ENCODE peak calls at places on chromosomes 2 and 18, in eight cellular contexts. One of them, this sample, is unnamed.
A peak's percentile ranks its signal among the peaks of the same experiment; 100 is the strongest.

GRCh38 chr2:154623819-154624218 is 74.7 kb upstream of the KCNJ3 start:
- DNase-seq in neural progenitor cell: peak; percentile 65
- DNase-seq in Peyer's patch: peak; percentile 71
- DNase-seq in right atrium auricular region: no peak
- DNase-seq in tibial artery: no peak
- DNase-seq in upper lobe of left lung: no peak
- DNase-seq in kidney: no peak
- DNase-seq in colonic mucosa: peak; percentile 22
- DNase-seq in this sample: no peak

GRCh38 chr18:9790261-9790660 is 82.2 kb downstream of the RAB31 start:
- DNase-seq in neural progenitor cell: no peak
- DNase-seq in Peyer's patch: no peak
- DNase-seq in right atrium auricular region: no peak
- DNase-seq in tibial artery: no peak
- DNase-seq in upper lobe of left lung: no peak
- DNase-seq in kidney: no peak
- DNase-seq in colonic mucosa: no peak
- DNase-seq in this sample: no peak

GRCh38 chr2:239315308-239315707 is 85.5 kb downstream of the HDAC4 start:
- DNase-seq in neural progenitor cell: no peak
- DNase-seq in Peyer's patch: peak; percentile 46
- DNase-seq in right atrium auricular region: no peak
- DNase-seq in tibial artery: no peak
- DNase-seq in upper lobe of left lung: peak; percentile 11
- DNase-seq in kidney: no peak
- DNase-seq in colonic mucosa: no peak
- DNase-seq in this sample: no peak

GRCh38 chr18:8177330-8178016 is 431.8 kb upstream of the RAB12 start:
- DNase-seq in neural progenitor cell: peak; percentile 18
- DNase-seq in Peyer's patch: no peak
- DNase-seq in right atrium auricular region: no peak
- DNase-seq in tibial artery: no peak
- DNase-seq in upper lobe of left lung: peak; percentile 59
- DNase-seq in kidney: no peak
- DNase-seq in colonic mucosa: no peak
- DNase-seq in this sample: no peak

GRCh38 chr18:48947583-48947982 is 3.2 kb downstream of the SMAD7 start:
- DNase-seq in neural progenitor cell: no peak
- DNase-seq in Peyer's patch: no peak
- DNase-seq in right atrium auricular region: no peak
- DNase-seq in tibial artery: no peak
- DNase-seq in upper lobe of left lung: peak; percentile 65
- DNase-seq in kidney: peak; percentile 78
- DNase-seq in colonic mucosa: no peak
- DNase-seq in this sample: no peak

GRCh38 chr2:38215993-38216392 is 140.0 kb upstream of the CYP1B1 start:
- DNase-seq in neural progenitor cell: no peak
- DNase-seq in Peyer's patch: no peak
- DNase-seq in right atrium auricular region: no peak
- DNase-seq in tibial artery: no peak
- DNase-seq in upper lobe of left lung: no peak
- DNase-seq in kidney: no peak
- DNase-seq in colonic mucosa: no peak
- DNase-seq in this sample: no peak

GRCh38 chr18:49247786-49248185 is 212.7 kb downstream of the DYM start:
- DNase-seq in neural progenitor cell: no peak
- DNase-seq in Peyer's patch: no peak
- DNase-seq in right atrium auricular region: no peak
- DNase-seq in tibial artery: no peak
- DNase-seq in upper lobe of left lung: no peak
- DNase-seq in kidney: no peak
- DNase-seq in colonic mucosa: no peak
- DNase-seq in this sample: no peak

GRCh38 chr2:8134105-8134903 is 547.6 kb upstream of the ID2 start:
- DNase-seq in neural progenitor cell: no peak
- DNase-seq in Peyer's patch: no peak
- DNase-seq in right atrium auricular region: peak; percentile 56
- DNase-seq in tibial artery: no peak
- DNase-seq in upper lobe of left lung: no peak
- DNase-seq in kidney: no peak
- DNase-seq in colonic mucosa: peak; percentile 69
- DNase-seq in this sample: no peak

GRCh38 chr2:230762317-230762896 is 49.8 kb downstream of the CAB39 start:
- DNase-seq in neural progenitor cell: peak; percentile 62
- DNase-seq in Peyer's patch: no peak
- DNase-seq in right atrium auricular region: no peak
- DNase-seq in tibial artery: no peak
- DNase-seq in upper lobe of left lung: peak; percentile 38
- DNase-seq in kidney: no peak
- DNase-seq in colonic mucosa: no peak
- DNase-seq in this sample: no peak

GRCh38 chr2:85712849-85713612 is 18.9 kb downstream of the GNLY start:
- DNase-seq in neural progenitor cell: no peak
- DNase-seq in Peyer's patch: no peak
- DNase-seq in right atrium auricular region: peak; percentile 84
- DNase-seq in tibial artery: peak; percentile 88
- DNase-seq in upper lobe of left lung: peak; percentile 97
- DNase-seq in kidney: no peak
- DNase-seq in colonic mucosa: no peak
- DNase-seq in this sample: peak; percentile 95

GRCh38 chr2:148674063-148675020 is 29.8 kb downstream of the EPC2 start:
- DNase-seq in neural progenitor cell: peak; percentile 62
- DNase-seq in Peyer's patch: peak; percentile 57
- DNase-seq in right atrium auricular region: no peak
- DNase-seq in tibial artery: no peak
- DNase-seq in upper lobe of left lung: no peak
- DNase-seq in kidney: no peak
- DNase-seq in colonic mucosa: peak; percentile 31
- DNase-seq in this sample: no peak

GRCh38 chr2:68853915-68854314 is 17.3 kb downstream of the BMP10 start:
- DNase-seq in neural progenitor cell: no peak
- DNase-seq in Peyer's patch: no peak
- DNase-seq in right atrium auricular region: no peak
- DNase-seq in tibial artery: no peak
- DNase-seq in upper lobe of left lung: no peak
- DNase-seq in kidney: no peak
- DNase-seq in colonic mucosa: no peak
- DNase-seq in this sample: no peak

GRCh38 chr2:134504586-134505336 is 214.0 kb downstream of the TMEM163 start:
- DNase-seq in neural progenitor cell: no peak
- DNase-seq in Peyer's patch: no peak
- DNase-seq in right atrium auricular region: no peak
- DNase-seq in tibial artery: no peak
- DNase-seq in upper lobe of left lung: peak; percentile 38
- DNase-seq in kidney: no peak
- DNase-seq in colonic mucosa: no peak
- DNase-seq in this sample: no peak

GRCh38 chr18:22267225-22267624 is 97.8 kb downstream of the GATA6 start:
- DNase-seq in neural progenitor cell: no peak
- DNase-seq in Peyer's patch: no peak
- DNase-seq in right atrium auricular region: peak; percentile 66
- DNase-seq in tibial artery: no peak
- DNase-seq in upper lobe of left lung: no peak
- DNase-seq in kidney: no peak
- DNase-seq in colonic mucosa: no peak
- DNase-seq in this sample: no peak

DNA sequence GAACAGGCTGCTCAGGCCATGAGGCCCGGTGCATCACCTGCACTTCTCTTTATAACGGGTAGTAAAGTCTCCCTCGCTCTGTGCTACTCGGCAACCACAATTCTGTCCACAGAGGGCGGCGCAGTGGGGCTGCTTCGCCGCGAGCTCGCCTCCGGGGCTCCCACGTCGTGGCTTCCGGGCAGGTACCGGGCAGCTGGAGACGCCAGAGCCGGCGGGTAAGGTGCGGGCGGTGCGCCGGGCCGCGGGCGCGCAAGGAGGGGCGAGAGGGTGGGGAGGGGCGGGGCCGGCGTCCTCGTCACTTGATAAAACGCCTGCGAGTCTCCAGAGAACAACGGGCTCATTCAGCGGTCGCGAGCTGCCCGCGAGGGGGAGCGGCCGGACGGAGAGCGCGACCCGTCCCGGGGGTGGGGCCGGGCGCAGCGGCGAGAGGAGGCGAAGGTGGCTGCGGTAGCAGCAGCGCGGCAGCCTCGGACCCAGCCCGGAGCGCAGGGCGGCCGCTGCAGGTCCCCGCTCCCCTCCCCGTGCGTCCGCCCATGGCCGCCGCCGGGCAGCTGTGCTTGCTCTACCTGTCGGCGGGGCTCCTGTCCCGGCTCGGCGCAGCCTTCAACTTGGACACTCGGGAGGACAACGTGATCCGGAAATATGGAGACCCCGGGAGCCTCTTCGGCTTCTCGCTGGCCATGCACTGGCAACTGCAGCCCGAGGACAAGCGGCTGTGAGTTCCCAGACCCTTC is at the start of gene ITGA6:
- DNase-seq in neural progenitor cell: peak; percentile 93
- DNase-seq in Peyer's patch: peak; percentile 92
- DNase-seq in right atrium auricular region: no peak
- DNase-seq in tibial artery: peak; percentile 73
- DNase-seq in upper lobe of left lung: peak; percentile 71
- DNase-seq in kidney: peak; percentile 92
- DNase-seq in colonic mucosa: peak; percentile 92
- DNase-seq in this sample: peak; percentile 91
- TF ChIP-seq CTCF in neural progenitor cell: peak; percentile 42
- TF ChIP-seq CTCF in Peyer's patch: peak; percentile 44
- TF ChIP-seq CTCF in right atrium auricular region: no peak
- TF ChIP-seq CTCF in tibial artery: no peak
- TF ChIP-seq CTCF in upper lobe of left lung: no peak
- TF ChIP-seq CTCF in kidney: peak; percentile 16
- TF ChIP-seq CTCF in colonic mucosa: no peak
- TF ChIP-seq CTCF in this sample: peak; percentile 28

GRCh38 chr2:233838251-233838650 is 16.1 kb downstream of the HJURP start:
- DNase-seq in neural progenitor cell: no peak
- DNase-seq in Peyer's patch: no peak
- DNase-seq in right atrium auricular region: no peak
- DNase-seq in tibial artery: peak; percentile 49
- DNase-seq in upper lobe of left lung: no peak
- DNase-seq in kidney: no peak
- DNase-seq in colonic mucosa: no peak
- DNase-seq in this sample: no peak

GRCh38 chr2:233837694-233838229 is 16.6 kb downstream of the HJURP start:
- DNase-seq in neural progenitor cell: no peak
- DNase-seq in Peyer's patch: no peak
- DNase-seq in right atrium auricular region: no peak
- DNase-seq in tibial artery: no peak
- DNase-seq in upper lobe of left lung: no peak
- DNase-seq in kidney: no peak
- DNase-seq in colonic mucosa: no peak
- DNase-seq in this sample: peak; percentile 16

GRCh38 chr2:233840520-233840919 is 13.8 kb downstream of the HJURP start:
- DNase-seq in neural progenitor cell: no peak
- DNase-seq in Peyer's patch: no peak
- DNase-seq in right atrium auricular region: peak; percentile 34
- DNase-seq in tibial artery: no peak
- DNase-seq in upper lobe of left lung: no peak
- DNase-seq in kidney: no peak
- DNase-seq in colonic mucosa: no peak
- DNase-seq in this sample: peak; percentile 12

GRCh38 chr2:233839447-233839820 is 14.9 kb downstream of the HJURP start:
- DNase-seq in neural progenitor cell: no peak
- DNase-seq in Peyer's patch: no peak
- DNase-seq in right atrium auricular region: no peak
- DNase-seq in tibial artery: no peak
- DNase-seq in upper lobe of left lung: no peak
- DNase-seq in kidney: peak; percentile 68
- DNase-seq in colonic mucosa: no peak
- DNase-seq in this sample: peak; percentile 46

DNA sequence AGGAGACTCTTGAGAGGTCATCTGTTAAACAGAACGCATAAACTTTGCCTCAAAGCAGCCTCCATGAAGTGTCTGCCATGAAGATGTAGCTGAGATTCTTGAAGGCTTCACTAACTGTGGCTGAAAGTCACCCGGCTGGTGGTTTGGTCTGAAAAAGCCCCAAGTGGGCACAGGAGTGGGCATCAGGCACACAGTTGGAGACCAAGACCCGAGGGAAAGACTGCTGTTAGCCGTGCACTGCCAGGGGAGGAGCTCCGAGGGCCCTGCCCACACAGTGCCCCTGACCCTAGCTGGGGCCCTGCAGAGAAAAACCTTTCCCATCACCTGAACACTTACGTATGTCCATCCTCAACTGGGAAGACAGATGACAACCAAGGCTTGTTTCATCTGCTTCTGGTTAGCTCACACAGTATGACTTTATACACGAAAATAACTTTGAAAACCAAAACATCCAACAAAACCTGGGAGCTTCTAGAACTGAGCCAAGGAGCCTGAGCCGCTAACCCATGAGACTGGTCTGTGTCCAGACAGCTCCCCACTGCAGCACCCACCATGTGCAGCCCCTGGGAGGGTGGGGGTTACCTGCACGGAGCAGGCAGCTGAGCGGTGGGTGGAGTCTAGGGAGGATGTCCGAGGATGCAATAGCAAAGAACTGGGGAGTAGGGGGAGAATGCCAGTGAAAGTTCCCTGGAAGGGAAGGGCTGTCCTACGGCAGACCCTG is 15.4 kb downstream of the HJURP start:
- DNase-seq in neural progenitor cell: no peak
- DNase-seq in Peyer's patch: peak; percentile 4
- DNase-seq in right atrium auricular region: peak; percentile 30
- DNase-seq in tibial artery: peak; percentile 20
- DNase-seq in upper lobe of left lung: no peak
- DNase-seq in kidney: peak; percentile 47
- DNase-seq in colonic mucosa: no peak
- DNase-seq in this sample: peak; percentile 26
- H3K36me3 ChIP-seq in neural progenitor cell: peaks cover 20% of the 10 kb centered on the region
- H3K36me3 ChIP-seq in Peyer's patch: no peaks in the 10 kb centered on the region
- H3K36me3 ChIP-seq in right atrium auricular region: no peaks in the 10 kb centered on the region
- H3K36me3 ChIP-seq in tibial artery: no peaks in the 10 kb centered on the region
- H3K36me3 ChIP-seq in upper lobe of left lung: no peaks in the 10 kb centered on the region
- H3K36me3 ChIP-seq in kidney: no peaks in the 10 kb centered on the region
- H3K36me3 ChIP-seq in colonic mucosa: no peaks in the 10 kb centered on the region
- H3K36me3 ChIP-seq in this sample: no peaks in the 10 kb centered on the region

DNA sequence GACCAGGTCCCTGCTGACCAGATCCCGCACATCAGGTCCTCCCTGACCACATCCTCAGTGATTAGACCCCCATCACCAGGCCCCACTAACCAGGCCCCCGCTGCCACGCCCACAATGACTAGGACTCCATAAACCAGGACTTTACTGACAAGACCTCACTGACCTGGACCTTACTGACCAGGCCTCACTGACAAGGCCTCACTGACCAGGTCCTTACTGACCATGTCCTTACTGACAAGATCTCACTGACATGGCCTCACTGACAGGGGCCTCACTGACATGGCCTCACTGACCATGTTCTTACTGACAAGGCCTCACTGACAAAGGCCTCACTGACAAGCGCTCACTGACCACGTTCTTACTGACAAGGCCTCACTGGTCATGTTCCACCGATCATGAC is 107.9 kb upstream of the TEKT4 start:
- DNase-seq in neural progenitor cell: no peak
- DNase-seq in Peyer's patch: no peak
- DNase-seq in right atrium auricular region: no peak
- DNase-seq in tibial artery: no peak
- DNase-seq in upper lobe of left lung: no peak
- DNase-seq in kidney: no peak
- DNase-seq in colonic mucosa: no peak
- DNase-seq in this sample: no peak
- H3K9me3 ChIP-seq in neural progenitor cell: peaks cover 6% of the 10 kb centered on the region
- H3K9me3 ChIP-seq in Peyer's patch: no peaks in the 10 kb centered on the region
- H3K9me3 ChIP-seq in right atrium auricular region: no peaks in the 10 kb centered on the region
- H3K9me3 ChIP-seq in tibial artery: no peaks in the 10 kb centered on the region
- H3K9me3 ChIP-seq in upper lobe of left lung: no peaks in the 10 kb centered on the region
- H3K9me3 ChIP-seq in kidney: no peaks in the 10 kb centered on the region
- H3K9me3 ChIP-seq in colonic mucosa: no peaks in the 10 kb centered on the region
- H3K9me3 ChIP-seq in this sample: no peaks in the 10 kb centered on the region

GRCh38 chr2:112465373-112465772 is 16.6 kb upstream of the TTL start:
- DNase-seq in neural progenitor cell: peak; percentile 24
- DNase-seq in Peyer's patch: no peak
- DNase-seq in right atrium auricular region: no peak
- DNase-seq in tibial artery: no peak
- DNase-seq in upper lobe of left lung: no peak
- DNase-seq in kidney: no peak
- DNase-seq in colonic mucosa: no peak
- DNase-seq in this sample: no peak
- TF ChIP-seq CTCF in neural progenitor cell: peak; percentile 45
- TF ChIP-seq CTCF in Peyer's patch: no peak
- TF ChIP-seq CTCF in right atrium auricular region: no peak
- TF ChIP-seq CTCF in tibial artery: no peak
- TF ChIP-seq CTCF in upper lobe of left lung: no peak
- TF ChIP-seq CTCF in kidney: no peak
- TF ChIP-seq CTCF in colonic mucosa: no peak
- TF ChIP-seq CTCF in this sample: no peak